ENCODE peak calls at places on chromosomes 6 and 20, in seven cellular contexts. E is ovary, R is stomach, W is H54, C is heart left ventricle, Z is lower leg skin, L is tibial nerve. X is an unnamed sample.
A peak's percentile ranks its signal among the peaks of the same experiment; 100 is the strongest.

GRCh38 chr6:69917834-69918233 is 51.5 kb downstream of the COL19A1 start:
- DNase-seq in E (no peak), R (no peak), W (peak; percentile 17), C (no peak), Z (no peak), L (no peak), X (no peak)

GRCh38 chr20:20549699-20550098 is 162.7 kb downstream of the RALGAPA2 start:
- DNase-seq in E (no peak), R (no peak), W (peak; percentile 20), C (no peak), Z (no peak), L (no peak), X (no peak)

GRCh38 chr6:132749111-132749510 is 8.6 kb downstream of the VNN2 start:
- DNase-seq in E (no peak), R (no peak), W (no peak), C (no peak), Z (no peak), L (no peak), X (peak; percentile 7)

GRCh38 chr20:31844737-31845299 is 586 bp downstream of the FOXS1 start:
- DNase-seq in E (no peak), R (no peak), W (no peak), C (no peak), Z (no peak), L (no peak), X (no peak)

GRCh38 chr20:47295921-47296426 is 60.5 kb downstream of the ZMYND8 start:
- DNase-seq in E (no peak), R (no peak), W (no peak), C (no peak), Z (no peak), L (no peak), X (no peak)

GRCh38 chr6:134464690-134465411 is 146.9 kb upstream of the SGK1 start:
- DNase-seq in E (no peak), R (no peak), W (peak; percentile 38), C (no peak), Z (no peak), L (no peak), X (no peak)

GRCh38 chr6:63663147-63663877 is 27.7 kb downstream of the PHF3 start:
- DNase-seq in E (no peak), R (no peak), W (peak; percentile 11), C (no peak), Z (no peak), L (no peak), X (peak; percentile 62)

GRCh38 chr20:58003525-58003924 is 224.9 kb downstream of the ANKRD60 start:
- DNase-seq in E (no peak), R (no peak), W (no peak), C (no peak), Z (no peak), L (no peak), X (peak; percentile 8)

GRCh38 chr6:36985963-36986703 is at the start of gene MTCH1:
- DNase-seq in E (peak; percentile 92), R (peak; percentile 92), W (peak; percentile 90), C (peak; percentile 95), Z (peak; percentile 81), L (peak; percentile 82), X (peak; percentile 96)

GRCh38 chr6:36986704-36987047 is 680 bp upstream of the MTCH1 start:
- DNase-seq in E (no peak), R (no peak), W (no peak), C (no peak), Z (no peak), L (no peak), X (peak; percentile 68)

GRCh38 chr6:36985384-36985962 is 523 bp downstream of the MTCH1 start:
- DNase-seq in E (peak; percentile 59), R (no peak), W (no peak), C (no peak), Z (no peak), L (no peak), X (peak; percentile 57)

GRCh38 chr6:36983538-36983937 is 2.5 kb downstream of the MTCH1 start:
- DNase-seq in E (no peak), R (no peak), W (no peak), C (no peak), Z (no peak), L (no peak), X (no peak)

DNA sequence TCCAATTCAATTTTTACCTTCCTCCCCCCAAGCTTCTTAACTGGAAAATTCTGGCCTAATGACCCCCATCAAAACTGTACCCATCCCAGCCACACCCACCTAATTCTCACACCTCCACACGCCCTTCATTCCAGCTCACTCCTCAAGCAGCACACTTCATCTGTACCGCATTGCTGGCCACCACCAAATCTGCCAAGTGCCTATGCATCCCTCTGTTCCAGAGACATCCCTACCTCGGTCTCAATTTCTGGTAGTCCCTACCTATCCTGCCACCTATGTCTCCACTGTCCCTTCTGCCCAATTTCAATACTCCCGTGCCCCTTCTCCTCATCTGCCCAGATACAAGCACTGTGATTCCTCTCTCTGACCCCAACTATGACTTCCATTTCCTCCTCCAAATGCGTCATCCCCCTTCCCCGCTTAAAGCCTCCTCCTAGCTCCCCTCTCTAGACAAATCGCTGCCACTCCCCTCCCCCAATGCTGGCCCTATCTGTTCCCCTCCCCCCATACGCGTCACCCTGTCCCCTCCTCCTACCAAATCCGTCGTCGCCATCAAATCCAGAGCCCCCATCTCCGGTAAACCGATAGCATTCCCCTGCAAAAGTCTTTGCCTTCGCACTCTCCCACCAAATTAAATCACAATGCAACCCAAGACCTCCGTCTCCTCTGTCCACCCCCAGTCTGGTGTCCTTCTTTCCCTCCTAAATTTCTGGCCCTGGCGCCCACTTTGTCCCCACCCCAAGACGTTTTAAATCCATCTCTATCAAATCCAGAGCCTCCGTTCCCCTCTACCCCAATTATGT is 1.2 kb downstream of the MTCH1 start:
- DNase-seq in E (peak; percentile 76), R (no peak), W (peak; percentile 60), C (no peak), Z (no peak), L (no peak), X (peak; percentile 45)
- TF ChIP-seq POLR2A in E (no peak), R (no peak), W (no peak), C (no peak), Z (no peak), L (no peak), X (no peak)

DNA sequence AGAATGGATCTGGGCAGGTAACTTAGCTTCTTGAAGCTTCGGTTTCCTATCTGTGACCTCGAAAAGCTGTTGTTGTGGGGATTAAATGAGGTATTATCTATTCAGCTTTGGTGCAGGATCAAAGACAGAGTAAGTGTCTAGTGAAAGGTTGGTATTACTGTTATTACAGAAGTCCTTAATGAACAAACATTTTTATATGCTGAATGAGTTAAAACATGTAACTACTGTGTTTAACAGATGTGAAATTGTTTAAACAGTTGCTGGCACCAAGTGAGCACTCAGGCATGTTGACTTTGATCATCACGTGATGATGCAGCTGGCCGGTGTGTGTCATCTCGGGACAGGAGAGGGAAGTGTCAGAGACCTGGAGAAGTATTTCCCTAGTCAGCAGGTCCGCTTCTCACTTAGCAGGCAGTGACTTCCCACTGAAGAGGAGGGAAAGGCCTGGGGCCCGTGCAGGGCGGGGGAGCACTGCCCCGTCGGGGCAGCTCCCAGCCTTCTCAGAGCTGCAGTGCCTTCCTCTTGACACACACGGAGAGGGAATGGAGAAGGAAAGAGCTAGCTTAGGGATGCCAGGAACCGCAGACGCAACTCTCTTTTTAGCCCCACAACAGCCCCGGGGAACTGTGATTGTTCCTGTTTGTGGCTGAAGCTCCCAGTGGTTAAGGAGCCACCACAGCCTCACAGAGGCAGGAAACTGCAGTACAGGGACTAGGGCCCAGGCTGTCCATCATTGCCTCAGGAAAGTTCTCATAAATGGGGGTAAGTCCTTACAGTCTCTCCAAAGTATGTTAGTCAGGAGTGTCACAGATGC is 18.0 kb downstream of the TUBB2A start:
- DNase-seq in E (no peak), R (peak; percentile 64), W (no peak), C (peak; percentile 77), Z (peak; percentile 49), L (peak; percentile 45), X (peak; percentile 18)
- TF ChIP-seq POLR2A in E (no peak), R (no peak), W (no peak), C (no peak), Z (no peak), L (no peak), X (no peak)

DNA sequence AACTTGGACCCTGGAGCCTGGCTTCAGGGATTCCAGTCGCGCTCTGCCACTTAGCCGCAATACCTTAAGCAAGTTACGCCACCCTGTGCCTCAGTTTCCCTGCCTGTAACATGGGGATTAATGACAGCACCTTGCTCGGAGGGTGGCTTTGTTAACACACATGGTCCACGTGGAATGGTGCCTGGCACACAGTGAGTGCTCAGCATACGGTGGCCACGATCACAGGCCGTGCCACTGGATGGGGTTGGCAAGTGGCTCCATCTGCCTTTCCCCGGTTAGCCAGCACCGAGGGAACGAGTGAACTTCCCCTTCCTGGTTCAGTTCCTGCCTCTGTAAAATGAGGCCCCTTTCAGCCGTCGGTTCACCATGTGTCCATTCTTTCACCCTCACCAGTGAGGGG is 17.2 kb downstream of the C6orf132 start:
- DNase-seq in E (no peak), R (no peak), W (no peak), C (no peak), Z (no peak), L (no peak), X (no peak)
- TF ChIP-seq POLR2A in E (no peak), R (no peak), W (no peak), C (no peak), Z (no peak), L (no peak), X (no peak)

GRCh38 chr6:53064726-53065265 is 408 bp upstream of the FBXO9 start:
- DNase-seq in E (peak; percentile 95), R (peak; percentile 97), W (peak; percentile 96), C (peak; percentile 98), Z (peak; percentile 98), L (peak; percentile 95), X (peak; percentile 98)

GRCh38 chr6:53066874-53067273 is 1.7 kb downstream of the FBXO9 start:
- DNase-seq in E (no peak), R (no peak), W (no peak), C (no peak), Z (no peak), L (no peak), X (peak; percentile 64)

GRCh38 chr6:53067307-53067706 is 2.1 kb downstream of the FBXO9 start:
- DNase-seq in E (no peak), R (no peak), W (no peak), C (no peak), Z (no peak), L (no peak), X (peak; percentile 64)

GRCh38 chr6:53066059-53066406 is 829 bp downstream of the FBXO9 start:
- DNase-seq in E (peak; percentile 55), R (peak; percentile 45), W (peak; percentile 29), C (peak; percentile 49), Z (peak; percentile 31), L (no peak), X (peak; percentile 87)

DNA sequence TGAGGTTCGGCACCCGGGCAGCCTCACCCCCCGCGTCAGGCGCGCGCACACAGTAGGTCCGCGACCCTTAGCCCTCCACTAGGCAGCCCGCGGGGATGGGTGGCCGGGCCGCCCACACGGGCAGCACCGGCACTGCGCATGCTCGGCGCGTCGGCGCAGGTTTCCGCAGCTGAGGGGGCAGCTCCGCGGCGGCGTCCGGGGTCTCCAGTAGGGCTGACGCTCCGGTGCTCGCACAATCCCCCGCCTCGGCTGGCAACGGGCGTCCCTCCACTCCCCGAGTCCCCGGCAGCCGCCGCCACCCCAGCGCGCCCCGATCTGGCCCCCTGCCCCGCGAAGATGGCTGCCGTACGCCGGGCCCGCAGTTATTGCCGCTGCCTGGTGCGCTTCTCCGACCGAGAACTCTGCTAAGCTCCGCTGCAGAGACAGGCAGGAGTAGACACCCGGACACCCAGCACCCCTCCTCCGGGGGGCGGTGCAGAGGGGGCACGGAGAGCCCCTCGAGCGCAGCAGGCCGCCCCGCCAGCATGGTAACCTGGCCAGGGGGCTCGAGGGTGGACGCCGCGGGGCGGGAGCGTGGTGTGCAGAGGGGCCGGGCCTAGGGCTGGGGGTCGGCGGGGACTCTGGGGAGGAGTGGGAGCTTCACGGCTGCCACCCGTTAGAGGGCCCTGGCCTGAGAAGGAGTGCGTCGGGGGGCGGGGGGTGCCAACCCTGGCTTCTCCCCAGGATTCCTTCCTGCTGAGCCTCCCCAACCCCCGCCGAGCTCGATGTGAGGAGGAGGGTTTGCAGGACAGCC is at the start of gene FBXO9:
- DNase-seq in E (peak; percentile 79), R (peak; percentile 51), W (peak; percentile 75), C (peak; percentile 84), Z (peak; percentile 40), L (no peak), X (peak; percentile 91)
- TF ChIP-seq POLR2A in E (peak; percentile 21), R (no peak), W (peak; percentile 88), C (peak; percentile 62), Z (peak; percentile 7), L (no peak), X (peak; percentile 51)